ENCODE peak calls at places on chromosomes 13 and 19, in nine cellular contexts. O, K, X, R, S, T, Y, E and C are unnamed samples.

GRCh38 chr13:45257638-45258338 is 56.9 kb upstream of the KCTD4 start:
- DNase-seq in O (no peak), K (no peak), X (no peak), R (no peak), S (no peak), T (no peak), Y (no peak), E (no peak), C (no peak)

GRCh38 chr13:99322297-99323103 is 15.3 kb upstream of the GPR183 start:
- DNase-seq in O (no peak), K (no peak), X (no peak), R (no peak), S (no peak), T (no peak), Y (no peak), E (no peak), C (no peak)

GRCh38 chr13:48831248-48831647 is 144.5 kb upstream of the FNDC3A start:
- DNase-seq in O (no peak), K (no peak), X (no peak), R (no peak), S (no peak), T (no peak), Y (no peak), E (no peak), C (no peak)

GRCh38 chr13:97429681-97430081 is 4.3 kb upstream of the RAP2A start:
- DNase-seq in O (no peak), K (no peak), X (no peak), R (no peak), S (no peak), T (no peak), Y (no peak), E (no peak), C (no peak)

GRCh38 chr13:33115274-33115673 is 99.1 kb downstream of the KL start:
- DNase-seq in O (no peak), K (no peak), X (no peak), R (no peak), S (no peak), T (no peak), Y (no peak), E (no peak), C (no peak)

GRCh38 chr13:33262069-33262487 is 23.5 kb downstream of the STARD13 start:
- DNase-seq in O (no peak), K (no peak), X (no peak), R (no peak), S (no peak), T (no peak), Y (peak; percentile 65), E (no peak), C (no peak)

GRCh38 chr19:55644842-55645511 is 1.5 kb downstream of the ZNF581 start:
- DNase-seq in O (no peak), K (no peak), X (no peak), R (no peak), S (peak; percentile 40), T (no peak), Y (no peak), E (peak; percentile 52), C (peak; percentile 22)

GRCh38 chr19:3986260-3987041 is 1.2 kb upstream of the EEF2 start:
- DNase-seq in O (no peak), K (no peak), X (no peak), R (peak; percentile 66), S (peak; percentile 76), T (peak; percentile 44), Y (no peak), E (no peak), C (no peak)

GRCh38 chr19:34673590-34673989 is 3.4 kb downstream of the SCGB2B2 start:
- DNase-seq in O (no peak), K (no peak), X (no peak), R (no peak), S (no peak), T (no peak), Y (no peak), E (no peak), C (no peak)

GRCh38 chr19:6209680-6210079 is 70.1 kb downstream of the MLLT1 start:
- DNase-seq in O (no peak), K (no peak), X (no peak), R (no peak), S (no peak), T (no peak), Y (no peak), E (no peak), C (no peak)

GRCh38 chr19:480016-480855 is 16.1 kb upstream of the MADCAM1 start:
- DNase-seq in O (peak; percentile 89), K (peak; percentile 88), X (peak; percentile 89), R (peak; percentile 87), S (no peak), T (peak; percentile 58), Y (peak; percentile 50), E (peak; percentile 58), C (peak; percentile 83)

GRCh38 chr13:26847281-26847680 is 86.7 kb upstream of the GPR12 start:
- DNase-seq in O (no peak), K (no peak), X (no peak), R (no peak), S (no peak), T (no peak), Y (no peak), E (no peak), C (no peak)

GRCh38 chr19:39974377-39975155 is 3.6 kb downstream of the PSMC4 start:
- DNase-seq in O (no peak), K (no peak), X (no peak), R (no peak), S (no peak), T (no peak), Y (no peak), E (no peak), C (no peak)

GRCh38 chr19:8209111-8209964 is at the start of gene CERS4:
- DNase-seq in O (peak; percentile 81), K (peak; percentile 78), X (peak; percentile 81), R (peak; percentile 89), S (peak; percentile 81), T (peak; percentile 24), Y (peak; percentile 78), E (peak; percentile 85), C (peak; percentile 95)

GRCh38 chr19:44905437-44906160 is at the start of gene APOE:
- DNase-seq in O (no peak), K (no peak), X (no peak), R (no peak), S (no peak), T (no peak), Y (no peak), E (peak; percentile 64), C (peak; percentile 88)

GRCh38 chr13:27971236-27971645 is 2.1 kb upstream of the CDX2 start:
- DNase-seq in O (no peak), K (no peak), X (no peak), R (no peak), S (no peak), T (no peak), Y (no peak), E (no peak), C (no peak)

GRCh38 chr19:43640424-43640757 is 741 bp upstream of the CADM4 start:
- DNase-seq in O (no peak), K (no peak), X (no peak), R (no peak), S (no peak), T (no peak), Y (no peak), E (no peak), C (no peak)
- H3K4me3 ChIP-seq in O (peak overlapping the region; percentile 62), K (peak overlapping the region; percentile 69), X (peak overlapping the region; percentile 54), R (peak overlapping the region; percentile 41), S (no peak overlapping the region), T (peak overlapping the region; percentile 75), Y (peak overlapping the region; percentile 52), E (peak overlapping the region; percentile 61), C (no peak overlapping the region)

GRCh38 chr19:16566161-16566560 is 6.1 kb downstream of the SLC35E1 start:
- DNase-seq in O (no peak), K (no peak), X (peak; percentile 47), R (peak; percentile 39), S (peak; percentile 85), T (no peak), Y (no peak), E (no peak), C (no peak)

GRCh38 chr19:16561382-16561781 is 10.8 kb downstream of the SLC35E1 start:
- DNase-seq in O (peak; percentile 80), K (no peak), X (no peak), R (peak; percentile 60), S (no peak), T (peak; percentile 90), Y (no peak), E (no peak), C (no peak)

GRCh38 chr19:16562608-16563025 is 9.6 kb downstream of the SLC35E1 start:
- DNase-seq in O (no peak), K (no peak), X (no peak), R (no peak), S (no peak), T (no peak), Y (no peak), E (no peak), C (no peak)

GRCh38 chr19:16566702-16567101 is 5.5 kb downstream of the SLC35E1 start:
- DNase-seq in O (no peak), K (no peak), X (no peak), R (no peak), S (no peak), T (no peak), Y (no peak), E (no peak), C (no peak)

GRCh38 chr19:16564842-16565241 is 7.4 kb downstream of the SLC35E1 start:
- DNase-seq in O (no peak), K (no peak), X (peak; percentile 44), R (peak; percentile 67), S (no peak), T (no peak), Y (no peak), E (no peak), C (no peak)
- H3K36me3 ChIP-seq in O (peaks cover 82% of the 10 kb centered on the region), K (peaks cover 84% of the 10 kb centered on the region), X (peaks cover 99% of the 10 kb centered on the region), R (peaks cover 11% of the 10 kb centered on the region), S (no peaks in the 10 kb centered on the region), T (peaks cover 55% of the 10 kb centered on the region), Y (no peaks in the 10 kb centered on the region), E (no peaks in the 10 kb centered on the region), C (peaks cover 59% of the 10 kb centered on the region)

DNA sequence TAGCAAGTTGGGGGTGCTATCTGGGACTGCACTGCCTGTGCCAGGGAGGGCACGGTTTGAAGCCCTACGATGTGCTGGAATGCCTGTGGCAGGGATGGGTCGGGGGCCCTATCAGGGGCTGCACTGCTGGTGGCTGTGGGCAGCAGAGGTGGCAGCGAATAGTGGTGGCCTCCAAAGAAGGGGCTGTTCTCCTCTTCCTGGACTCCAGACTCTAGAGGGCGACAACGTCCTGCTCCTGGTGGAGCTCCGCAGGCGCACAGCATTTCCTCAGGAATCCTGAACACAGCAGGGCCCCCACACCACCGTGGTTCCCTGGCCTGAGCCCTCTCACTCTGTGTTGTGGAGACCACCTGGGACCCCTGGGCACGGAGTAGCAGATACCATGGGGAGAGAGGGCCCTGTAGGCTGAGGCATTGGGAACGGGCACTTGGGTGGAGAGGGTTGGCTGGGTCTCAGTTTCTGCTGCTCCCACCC is 145.6 kb downstream of the TNFRSF19 start:
- DNase-seq in O (no peak), K (no peak), X (no peak), R (peak; percentile 60), S (no peak), T (no peak), Y (no peak), E (no peak), C (no peak)
- TF ChIP-seq CTCF in O (no peak), K (peak; percentile 45), X (peak; percentile 46), R (no peak), S (no peak), T (no peak), Y (no peak), E (no peak), C (no peak)

DNA sequence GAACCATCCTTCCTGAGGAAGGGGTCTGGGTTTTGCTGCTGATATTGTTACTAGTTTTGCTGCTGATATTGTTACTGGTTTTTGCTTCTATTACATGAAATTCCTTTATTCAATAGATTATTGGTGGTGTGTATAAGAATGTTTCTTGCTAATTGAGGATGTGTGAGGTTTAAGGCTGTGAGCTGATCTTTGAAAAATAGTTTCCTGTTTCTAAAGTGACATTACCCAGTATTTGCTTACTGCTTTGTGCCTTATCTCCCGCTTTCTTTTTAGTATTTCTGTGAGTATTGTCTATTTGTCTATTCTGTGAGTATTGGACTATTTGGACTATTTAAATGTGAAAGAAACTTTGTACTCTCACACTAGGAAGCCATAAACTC is 38.2 kb upstream of the C1QTNF9 start:
- DNase-seq in O (no peak), K (no peak), X (no peak), R (no peak), S (no peak), T (no peak), Y (no peak), E (no peak), C (no peak)
- H3K4me3 ChIP-seq in O (peak overlapping the region; percentile 53), K (peak overlapping the region; percentile 57), X (peak overlapping the region; percentile 52), R (no peak overlapping the region), S (no peak overlapping the region), T (peak overlapping the region; percentile 41), Y (peak overlapping the region; percentile 41), E (no peak overlapping the region), C (no peak overlapping the region)